ENCODE peak calls at places on chromosomes 7 and 10, in ten cellular contexts. One of them, this sample, is unnamed.

GRCh38 chr7:109997837-109998236 is 1093.1 kb upstream of the LRRN3 start:
- DNase-seq in stomach: no peak
- DNase-seq in colonic mucosa: no peak
- DNase-seq in neural crest cell: no peak
- DNase-seq in thoracic aorta: no peak
- DNase-seq in psoas muscle: no peak
- DNase-seq in HCT116: no peak
- DNase-seq in heart right ventricle: no peak
- DNase-seq in upper lobe of left lung: no peak
- DNase-seq in PC-9: no peak
- DNase-seq in this sample: no peak

GRCh38 chr10:129929343-129930297 is 34.5 kb downstream of the EBF3 start:
- DNase-seq in neural crest cell: no peak
- DNase-seq in stomach: no peak
- DNase-seq in HCT116: no peak
- DNase-seq in psoas muscle: peak
- DNase-seq in PC-9: no peak
- DNase-seq in colonic mucosa: no peak
- DNase-seq in heart right ventricle: no peak
- DNase-seq in thoracic aorta: no peak
- DNase-seq in upper lobe of left lung: no peak
- DNase-seq in this sample: no peak

GRCh38 chr10:84499846-84500245 is 171.5 kb downstream of the CCSER2 start:
- DNase-seq in stomach: no peak
- DNase-seq in HCT116: no peak
- DNase-seq in thoracic aorta: no peak
- DNase-seq in heart right ventricle: no peak
- DNase-seq in psoas muscle: no peak
- DNase-seq in neural crest cell: no peak
- DNase-seq in PC-9: no peak
- DNase-seq in upper lobe of left lung: no peak
- DNase-seq in colonic mucosa: no peak
- DNase-seq in this sample: no peak

GRCh38 chr10:22218448-22218847 is 633 bp upstream of the EBLN1 start:
- DNase-seq in thoracic aorta: no peak
- DNase-seq in upper lobe of left lung: no peak
- DNase-seq in psoas muscle: no peak
- DNase-seq in colonic mucosa: no peak
- DNase-seq in neural crest cell: no peak
- DNase-seq in HCT116: peak
- DNase-seq in heart right ventricle: no peak
- DNase-seq in stomach: no peak
- DNase-seq in PC-9: no peak
- DNase-seq in this sample: no peak

GRCh38 chr10:85734791-85735190 is 631.8 kb downstream of the GRID1 start:
- DNase-seq in psoas muscle: no peak
- DNase-seq in upper lobe of left lung: no peak
- DNase-seq in PC-9: no peak
- DNase-seq in HCT116: no peak
- DNase-seq in thoracic aorta: no peak
- DNase-seq in heart right ventricle: no peak
- DNase-seq in colonic mucosa: no peak
- DNase-seq in stomach: no peak
- DNase-seq in neural crest cell: no peak
- DNase-seq in this sample: no peak

GRCh38 chr7:156499247-156499881 is 141.2 kb upstream of the RNF32 start:
- DNase-seq in colonic mucosa: no peak
- DNase-seq in psoas muscle: no peak
- DNase-seq in PC-9: no peak
- DNase-seq in upper lobe of left lung: no peak
- DNase-seq in heart right ventricle: no peak
- DNase-seq in thoracic aorta: no peak
- DNase-seq in stomach: no peak
- DNase-seq in HCT116: no peak
- DNase-seq in neural crest cell: no peak
- DNase-seq in this sample: no peak

GRCh38 chr10:69644658-69645295 is 14.7 kb downstream of the FAM241B start:
- DNase-seq in psoas muscle: peak
- DNase-seq in upper lobe of left lung: no peak
- DNase-seq in heart right ventricle: peak
- DNase-seq in PC-9: peak
- DNase-seq in HCT116: peak
- DNase-seq in colonic mucosa: peak
- DNase-seq in thoracic aorta: no peak
- DNase-seq in stomach: peak
- DNase-seq in neural crest cell: peak
- DNase-seq in this sample: peak

GRCh38 chr10:71396714-71397339 is at the start of gene CDH23:
- DNase-seq in upper lobe of left lung: peak
- DNase-seq in neural crest cell: peak
- DNase-seq in stomach: peak
- DNase-seq in psoas muscle: no peak
- DNase-seq in HCT116: no peak
- DNase-seq in thoracic aorta: no peak
- DNase-seq in colonic mucosa: no peak
- DNase-seq in heart right ventricle: peak
- DNase-seq in PC-9: no peak
- DNase-seq in this sample: peak

GRCh38 chr10:22087365-22087738 is 83.8 kb upstream of the DNAJC1 start:
- DNase-seq in psoas muscle: no peak
- DNase-seq in upper lobe of left lung: no peak
- DNase-seq in neural crest cell: no peak
- DNase-seq in PC-9: no peak
- DNase-seq in HCT116: no peak
- DNase-seq in colonic mucosa: no peak
- DNase-seq in thoracic aorta: no peak
- DNase-seq in stomach: no peak
- DNase-seq in heart right ventricle: no peak
- DNase-seq in this sample: no peak

GRCh38 chr7:94056796-94057207 is 52.6 kb upstream of the BET1 start:
- DNase-seq in upper lobe of left lung: no peak
- DNase-seq in stomach: no peak
- DNase-seq in PC-9: peak
- DNase-seq in psoas muscle: no peak
- DNase-seq in heart right ventricle: no peak
- DNase-seq in colonic mucosa: no peak
- DNase-seq in thoracic aorta: no peak
- DNase-seq in HCT116: no peak
- DNase-seq in neural crest cell: no peak
- DNase-seq in this sample: no peak

GRCh38 chr10:191703-192518 is 56.7 kb downstream of the ZMYND11 start:
- DNase-seq in neural crest cell: no peak
- DNase-seq in HCT116: no peak
- DNase-seq in stomach: no peak
- DNase-seq in psoas muscle: no peak
- DNase-seq in colonic mucosa: no peak
- DNase-seq in heart right ventricle: no peak
- DNase-seq in upper lobe of left lung: no peak
- DNase-seq in thoracic aorta: no peak
- DNase-seq in PC-9: no peak
- DNase-seq in this sample: no peak

GRCh38 chr10:4016214-4016740 is 231.3 kb upstream of the KLF6 start:
- DNase-seq in heart right ventricle: no peak
- DNase-seq in psoas muscle: no peak
- DNase-seq in stomach: no peak
- DNase-seq in PC-9: no peak
- DNase-seq in upper lobe of left lung: no peak
- DNase-seq in HCT116: no peak
- DNase-seq in thoracic aorta: no peak
- DNase-seq in colonic mucosa: peak
- DNase-seq in neural crest cell: no peak
- DNase-seq in this sample: no peak

GRCh38 chr7:106326594-106327537 is 42.1 kb upstream of the NAMPT start:
- DNase-seq in stomach: no peak
- DNase-seq in PC-9: no peak
- DNase-seq in HCT116: no peak
- DNase-seq in colonic mucosa: no peak
- DNase-seq in neural crest cell: no peak
- DNase-seq in psoas muscle: no peak
- DNase-seq in upper lobe of left lung: no peak
- DNase-seq in thoracic aorta: no peak
- DNase-seq in heart right ventricle: no peak
- DNase-seq in this sample: no peak

GRCh38 chr10:111297351-111297848 is 220.6 kb downstream of the ADRA2A start:
- DNase-seq in stomach: no peak
- DNase-seq in psoas muscle: no peak
- DNase-seq in heart right ventricle: no peak
- DNase-seq in colonic mucosa: no peak
- DNase-seq in PC-9: no peak
- DNase-seq in thoracic aorta: no peak
- DNase-seq in neural crest cell: no peak
- DNase-seq in upper lobe of left lung: peak
- DNase-seq in HCT116: no peak
- DNase-seq in this sample: no peak

GRCh38 chr10:80513106-80513505 is 24.6 kb upstream of the SH2D4B start:
- DNase-seq in PC-9: no peak
- DNase-seq in upper lobe of left lung: no peak
- DNase-seq in colonic mucosa: no peak
- DNase-seq in neural crest cell: no peak
- DNase-seq in stomach: no peak
- DNase-seq in thoracic aorta: no peak
- DNase-seq in HCT116: no peak
- DNase-seq in heart right ventricle: no peak
- DNase-seq in psoas muscle: peak
- DNase-seq in this sample: no peak

GRCh38 chr10:29692121-29692539 is 57.4 kb upstream of the SVIL start:
- DNase-seq in thoracic aorta: no peak
- DNase-seq in upper lobe of left lung: no peak
- DNase-seq in PC-9: no peak
- DNase-seq in psoas muscle: no peak
- DNase-seq in heart right ventricle: no peak
- DNase-seq in colonic mucosa: no peak
- DNase-seq in HCT116: no peak
- DNase-seq in stomach: no peak
- DNase-seq in neural crest cell: no peak
- DNase-seq in this sample: no peak

GRCh38 chr7:49670991-49671390 is 102.4 kb upstream of the VWC2 start:
- DNase-seq in neural crest cell: no peak
- DNase-seq in psoas muscle: no peak
- DNase-seq in HCT116: no peak
- DNase-seq in colonic mucosa: no peak
- DNase-seq in thoracic aorta: no peak
- DNase-seq in stomach: no peak
- DNase-seq in heart right ventricle: no peak
- DNase-seq in PC-9: peak
- DNase-seq in upper lobe of left lung: no peak
- DNase-seq in this sample: no peak

GRCh38 chr10:100761191-100761590 is 15.8 kb downstream of the PAX2 start:
- DNase-seq in neural crest cell: no peak
- DNase-seq in upper lobe of left lung: no peak
- DNase-seq in stomach: no peak
- DNase-seq in thoracic aorta: no peak
- DNase-seq in HCT116: no peak
- DNase-seq in psoas muscle: no peak
- DNase-seq in colonic mucosa: no peak
- DNase-seq in PC-9: no peak
- DNase-seq in heart right ventricle: no peak
- DNase-seq in this sample: no peak

GRCh38 chr10:100755821-100756220 is 10.4 kb downstream of the PAX2 start:
- DNase-seq in colonic mucosa: no peak
- DNase-seq in neural crest cell: no peak
- DNase-seq in upper lobe of left lung: no peak
- DNase-seq in heart right ventricle: no peak
- DNase-seq in PC-9: no peak
- DNase-seq in psoas muscle: no peak
- DNase-seq in HCT116: no peak
- DNase-seq in stomach: no peak
- DNase-seq in thoracic aorta: no peak
- DNase-seq in this sample: no peak

GRCh38 chr10:100763043-100763747 is 17.8 kb downstream of the PAX2 start:
- DNase-seq in neural crest cell: no peak
- DNase-seq in thoracic aorta: no peak
- DNase-seq in HCT116: no peak
- DNase-seq in upper lobe of left lung: no peak
- DNase-seq in stomach: no peak
- DNase-seq in psoas muscle: no peak
- DNase-seq in heart right ventricle: no peak
- DNase-seq in PC-9: no peak
- DNase-seq in colonic mucosa: no peak
- DNase-seq in this sample: no peak

GRCh38 chr10:100760726-100761125 is 15.3 kb downstream of the PAX2 start:
- DNase-seq in thoracic aorta: no peak
- DNase-seq in stomach: no peak
- DNase-seq in colonic mucosa: no peak
- DNase-seq in heart right ventricle: no peak
- DNase-seq in PC-9: no peak
- DNase-seq in neural crest cell: no peak
- DNase-seq in psoas muscle: no peak
- DNase-seq in HCT116: no peak
- DNase-seq in upper lobe of left lung: no peak
- DNase-seq in this sample: no peak

GRCh38 chr10:100759331-100759730 is 13.9 kb downstream of the PAX2 start:
- DNase-seq in upper lobe of left lung: no peak
- DNase-seq in colonic mucosa: no peak
- DNase-seq in PC-9: no peak
- DNase-seq in neural crest cell: no peak
- DNase-seq in HCT116: no peak
- DNase-seq in stomach: no peak
- DNase-seq in heart right ventricle: no peak
- DNase-seq in thoracic aorta: no peak
- DNase-seq in psoas muscle: no peak
- DNase-seq in this sample: no peak
- TF ChIP-seq CTCF in upper lobe of left lung: no peak
- TF ChIP-seq CTCF in colonic mucosa: no peak
- TF ChIP-seq CTCF in PC-9: no peak
- TF ChIP-seq CTCF in neural crest cell: no peak
- TF ChIP-seq CTCF in HCT116: peak
- TF ChIP-seq CTCF in stomach: no peak
- TF ChIP-seq CTCF in heart right ventricle: no peak
- TF ChIP-seq CTCF in thoracic aorta: no peak
- TF ChIP-seq CTCF in psoas muscle: no peak
- TF ChIP-seq CTCF in this sample: no peak

GRCh38 chr7:40507166-40507565 is 372.4 kb downstream of the SUGCT start:
- DNase-seq in PC-9: no peak
- DNase-seq in upper lobe of left lung: no peak
- DNase-seq in heart right ventricle: no peak
- DNase-seq in colonic mucosa: no peak
- DNase-seq in stomach: no peak
- DNase-seq in psoas muscle: no peak
- DNase-seq in HCT116: no peak
- DNase-seq in thoracic aorta: no peak
- DNase-seq in neural crest cell: no peak
- DNase-seq in this sample: no peak
- TF ChIP-seq CTCF in PC-9: peak
- TF ChIP-seq CTCF in upper lobe of left lung: no peak
- TF ChIP-seq CTCF in heart right ventricle: no peak
- TF ChIP-seq CTCF in colonic mucosa: peak
- TF ChIP-seq CTCF in stomach: no peak
- TF ChIP-seq CTCF in psoas muscle: peak
- TF ChIP-seq CTCF in HCT116: peak
- TF ChIP-seq CTCF in thoracic aorta: no peak
- TF ChIP-seq CTCF in neural crest cell: peak
- TF ChIP-seq CTCF in this sample: peak

GRCh38 chr7:5743803-5744202 is 37.7 kb downstream of the RNF216 start:
- DNase-seq in neural crest cell: no peak
- DNase-seq in PC-9: no peak
- DNase-seq in heart right ventricle: no peak
- DNase-seq in stomach: no peak
- DNase-seq in psoas muscle: no peak
- DNase-seq in HCT116: no peak
- DNase-seq in thoracic aorta: no peak
- DNase-seq in upper lobe of left lung: no peak
- DNase-seq in colonic mucosa: no peak
- DNase-seq in this sample: no peak
- TF ChIP-seq CTCF in neural crest cell: no peak
- TF ChIP-seq CTCF in PC-9: no peak
- TF ChIP-seq CTCF in heart right ventricle: no peak
- TF ChIP-seq CTCF in stomach: no peak
- TF ChIP-seq CTCF in psoas muscle: no peak
- TF ChIP-seq CTCF in HCT116: no peak
- TF ChIP-seq CTCF in thoracic aorta: no peak
- TF ChIP-seq CTCF in upper lobe of left lung: no peak
- TF ChIP-seq CTCF in colonic mucosa: no peak
- TF ChIP-seq CTCF in this sample: no peak

GRCh38 chr10:89535185-89536012 is at the start of gene SLC16A12:
- DNase-seq in HCT116: no peak
- DNase-seq in stomach: no peak
- DNase-seq in heart right ventricle: peak
- DNase-seq in psoas muscle: peak
- DNase-seq in upper lobe of left lung: peak
- DNase-seq in neural crest cell: peak
- DNase-seq in PC-9: no peak
- DNase-seq in thoracic aorta: no peak
- DNase-seq in colonic mucosa: no peak
- DNase-seq in this sample: peak
- TF ChIP-seq CTCF in HCT116: no peak
- TF ChIP-seq CTCF in stomach: no peak
- TF ChIP-seq CTCF in heart right ventricle: no peak
- TF ChIP-seq CTCF in psoas muscle: no peak
- TF ChIP-seq CTCF in upper lobe of left lung: no peak
- TF ChIP-seq CTCF in neural crest cell: peak
- TF ChIP-seq CTCF in PC-9: no peak
- TF ChIP-seq CTCF in thoracic aorta: peak
- TF ChIP-seq CTCF in colonic mucosa: no peak
- TF ChIP-seq CTCF in this sample: no peak